ENCODE peak calls at places on chromosomes 3 and 15, in five cellular contexts. Q, X, Z, U and R are unnamed samples.

GRCh38 chr15:58934521-58934920 is 1.0 kb upstream of the SLTM start:
- DNase-seq in Q (no peak), X (no peak), Z (no peak), U (no peak), R (no peak)

GRCh38 chr15:80234883-80235282 is 17.1 kb downstream of the CTXND1 start:
- DNase-seq in Q (peak), X (no peak), Z (peak), U (peak), R (no peak)

GRCh38 chr3:117763561-117763960 is 1054.0 kb downstream of the TUSC7 start:
- DNase-seq in Q (no peak), X (no peak), Z (no peak), U (no peak), R (no peak)

GRCh38 chr15:72319360-72319984 is 485 bp downstream of the CELF6 start:
- DNase-seq in Q (peak), X (no peak), Z (peak), U (peak), R (no peak)

GRCh38 chr3:188775412-188775811 is 396.4 kb upstream of the TPRG1 start:
- DNase-seq in Q (no peak), X (no peak), Z (peak), U (peak), R (no peak)

GRCh38 chr3:183224581-183224980 is 28.5 kb upstream of the B3GNT5 start:
- DNase-seq in Q (no peak), X (no peak), Z (no peak), U (no peak), R (no peak)

GRCh38 chr3:52221141-52221562 is 4.3 kb downstream of the TLR9 start:
- DNase-seq in Q (no peak), X (no peak), Z (no peak), U (no peak), R (no peak)

GRCh38 chr3:183116051-183116614 is 16.8 kb upstream of the MCCC1 start:
- DNase-seq in Q (peak), X (no peak), Z (peak), U (peak), R (no peak)

GRCh38 chr3:182735672-182736071 is 57.6 kb upstream of the ATP11B start:
- DNase-seq in Q (no peak), X (no peak), Z (no peak), U (no peak), R (no peak)

GRCh38 chr3:9129366-9129765 is 120.1 kb downstream of the SRGAP3 start:
- DNase-seq in Q (no peak), X (no peak), Z (no peak), U (no peak), R (no peak)

GRCh38 chr3:177237206-177237605 is 39.9 kb upstream of the TBL1XR1 start:
- DNase-seq in Q (peak), X (no peak), Z (no peak), U (no peak), R (no peak)

GRCh38 chr15:92638291-92638708 is 17.3 kb downstream of the FAM174B start:
- DNase-seq in Q (no peak), X (no peak), Z (peak), U (peak), R (no peak)

GRCh38 chr15:43794269-43795037 is 2.3 kb downstream of the SERF2 start:
- DNase-seq in Q (no peak), X (no peak), Z (no peak), U (peak), R (no peak)

GRCh38 chr3:26653811-26654379 is 31.3 kb downstream of the LRRC3B start:
- DNase-seq in Q (no peak), X (no peak), Z (no peak), U (no peak), R (no peak)

GRCh38 chr3:187985636-187986035 is 168.3 kb upstream of the LPP start:
- DNase-seq in Q (no peak), X (no peak), Z (no peak), U (no peak), R (no peak)

GRCh38 chr15:79057050-79057449 is 33.5 kb downstream of the RASGRF1 start:
- DNase-seq in Q (no peak), X (no peak), Z (no peak), U (no peak), R (no peak)

GRCh38 chr3:185865277-185865676 is 40.4 kb upstream of the IGF2BP2 start:
- DNase-seq in Q (no peak), X (no peak), Z (no peak), U (no peak), R (no peak)

GRCh38 chr3:71133874-71134273 is 449.7 kb downstream of the FOXP1 start:
- DNase-seq in Q (no peak), X (no peak), Z (no peak), U (no peak), R (no peak)

GRCh38 chr3:853489-853888 is 239.3 kb upstream of the CNTN6 start:
- DNase-seq in Q (no peak), X (no peak), Z (no peak), U (no peak), R (no peak)

GRCh38 chr3:113245775-113246174 is 34.4 kb downstream of the BOC start:
- DNase-seq in Q (no peak), X (peak), Z (no peak), U (no peak), R (no peak)

GRCh38 chr15:73326157-73326556 is 42.6 kb downstream of the HCN4 start:
- DNase-seq in Q (no peak), X (no peak), Z (no peak), U (no peak), R (no peak)

GRCh38 chr15:73323374-73323955 is 45.3 kb downstream of the HCN4 start:
- DNase-seq in Q (no peak), X (no peak), Z (no peak), U (no peak), R (no peak)

GRCh38 chr15:73323956-73324355 is 44.8 kb downstream of the HCN4 start:
- DNase-seq in Q (no peak), X (no peak), Z (no peak), U (no peak), R (no peak)

GRCh38 chr15:73324496-73325170 is 44.1 kb downstream of the HCN4 start:
- DNase-seq in Q (no peak), X (no peak), Z (no peak), U (no peak), R (no peak)

DNA sequence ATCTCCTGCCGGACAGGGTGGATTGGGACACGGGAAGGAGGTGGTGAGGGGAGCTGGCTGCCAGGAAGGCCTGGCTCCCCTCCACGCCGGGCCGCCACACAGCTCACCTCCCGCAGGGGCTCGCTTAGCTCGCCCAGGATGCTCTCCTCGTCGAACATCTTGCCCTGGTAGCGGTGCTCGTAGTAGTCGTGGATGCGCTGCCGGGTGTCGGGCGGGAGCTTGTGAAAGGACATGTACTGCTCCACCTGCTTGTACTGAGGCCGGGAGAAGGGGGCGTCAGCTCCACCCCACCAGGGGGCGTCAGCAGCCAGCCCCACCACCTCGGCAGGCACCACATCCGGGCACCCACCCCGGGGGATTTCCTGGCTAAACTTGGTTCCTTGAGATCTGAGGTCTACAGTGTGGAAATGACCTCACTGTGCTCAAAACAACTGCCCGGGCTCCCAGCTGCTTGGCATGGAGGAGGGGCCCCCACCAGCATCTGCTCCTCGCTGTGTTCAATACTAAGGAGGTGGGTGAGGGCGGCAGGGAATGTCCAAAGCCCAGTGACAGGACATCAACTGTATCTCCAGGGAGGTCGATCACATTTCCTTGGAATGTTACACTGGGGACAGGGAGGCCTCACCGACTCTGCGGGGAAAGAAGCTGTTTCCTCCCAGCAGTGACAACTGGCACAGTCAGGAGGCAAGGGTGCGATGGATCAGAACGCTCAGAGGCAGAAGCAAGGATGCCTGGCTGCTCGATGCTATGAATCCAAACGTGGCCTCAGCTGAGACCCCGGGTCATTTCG is 43.4 kb downstream of the HCN4 start:
- DNase-seq in Q (no peak), X (no peak), Z (no peak), U (no peak), R (no peak)
- TF ChIP-seq CTCF in Q (no peak), X (no peak), Z (no peak), U (no peak), R (no peak)

GRCh38 chr3:175247629-175248028 is 388.5 kb downstream of the NAALADL2 start:
- DNase-seq in Q (no peak), X (no peak), Z (no peak), U (no peak), R (no peak)
- TF ChIP-seq POLR2A in Q (no peak), X (no peak), Z (no peak), U (no peak), R (no peak)

DNA sequence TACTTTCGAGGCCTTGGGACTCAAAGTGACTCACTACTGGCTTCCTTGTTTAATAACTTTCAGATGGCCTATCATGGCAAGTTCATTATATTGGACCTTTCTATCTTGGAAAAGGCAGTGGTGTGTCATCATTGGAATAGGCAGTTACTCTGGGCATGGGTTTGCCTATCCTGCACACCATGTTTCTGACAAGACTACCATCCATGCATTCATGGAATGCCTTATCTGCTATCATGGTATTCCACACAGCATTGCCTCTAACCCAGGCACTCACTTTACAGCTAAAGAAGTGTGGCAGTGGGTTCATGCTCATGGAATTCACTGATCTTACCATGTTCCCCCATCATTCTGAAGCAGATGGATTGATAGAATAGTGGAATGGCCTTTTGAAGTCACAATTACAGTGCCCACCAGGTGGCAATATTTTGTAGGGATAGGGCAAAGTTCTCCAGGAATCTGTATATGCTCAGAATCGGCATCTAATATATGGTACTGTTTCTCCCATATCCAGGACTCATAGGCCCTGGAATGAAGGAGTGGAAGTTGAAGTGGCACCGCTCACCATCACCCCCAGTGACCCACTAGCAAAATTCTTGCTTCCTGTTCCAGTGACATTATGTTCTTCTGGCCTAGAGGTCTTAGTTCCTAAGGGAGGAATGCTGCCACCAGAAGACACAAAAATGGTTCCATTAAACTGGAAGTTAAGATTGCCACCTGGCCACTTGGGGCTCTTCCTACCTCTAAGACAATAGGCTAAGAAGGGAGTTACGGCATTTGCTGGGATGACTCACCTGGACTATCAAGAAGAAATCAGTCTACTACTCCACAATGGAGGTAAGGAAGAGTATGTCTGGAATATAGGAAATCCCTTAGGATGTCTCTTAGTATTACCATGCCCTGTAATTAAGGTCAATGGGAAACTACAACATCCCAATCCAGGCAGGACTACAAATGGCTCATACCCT is 1161.4 kb downstream of the SI start:
- DNase-seq in Q (no peak), X (no peak), Z (no peak), U (peak), R (no peak)
- TF ChIP-seq CTCF in Q (no peak), X (no peak), Z (no peak), U (peak), R (no peak)

GRCh38 chr3:10367466-10367865 is 46.6 kb upstream of the SEC13 start:
- DNase-seq in Q (no peak), X (no peak), Z (no peak), U (no peak), R (no peak)
- TF ChIP-seq POLR2A in Q (no peak), X (no peak), Z (no peak), U (no peak), R (no peak)

GRCh38 chr3:94114667-94115066 is 51.8 kb downstream of the NSUN3 start:
- DNase-seq in Q (no peak), X (no peak), Z (no peak), U (no peak), R (no peak)

GRCh38 chr3:94118390-94118789 is 55.5 kb downstream of the NSUN3 start:
- DNase-seq in Q (no peak), X (no peak), Z (no peak), U (no peak), R (no peak)

GRCh38 chr3:94117729-94118128 is 54.9 kb downstream of the NSUN3 start:
- DNase-seq in Q (no peak), X (no peak), Z (no peak), U (no peak), R (no peak)

GRCh38 chr3:94110854-94111253 is 48.0 kb downstream of the NSUN3 start:
- DNase-seq in Q (no peak), X (no peak), Z (no peak), U (no peak), R (no peak)

GRCh38 chr3:94115482-94115881 is 52.6 kb downstream of the NSUN3 start:
- DNase-seq in Q (no peak), X (no peak), Z (no peak), U (no peak), R (no peak)
- TF ChIP-seq CTCF in Q (no peak), X (no peak), Z (no peak), U (peak), R (peak)

DNA sequence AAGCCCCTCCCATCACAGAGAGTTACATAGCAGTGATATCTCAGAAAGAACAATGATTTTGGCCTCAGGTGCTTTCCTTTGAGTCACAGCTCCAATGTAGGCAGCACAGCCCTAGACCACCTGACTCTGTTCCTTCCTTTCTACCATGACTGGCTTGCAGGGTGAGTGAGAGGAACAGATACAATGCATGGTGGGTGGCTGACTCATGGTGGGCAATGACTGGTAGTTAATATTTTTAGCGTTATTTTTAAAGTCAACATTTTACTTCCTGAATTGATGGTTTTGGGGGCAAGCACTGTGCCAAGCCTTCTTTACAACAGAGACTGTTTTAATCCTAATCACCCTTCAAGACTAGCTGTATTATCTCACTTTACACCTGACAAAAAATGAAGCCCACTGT is 32.8 kb upstream of the ST3GAL6 start:
- DNase-seq in Q (no peak), X (no peak), Z (no peak), U (no peak), R (no peak)
- TF ChIP-seq POLR2A in Q (no peak), X (no peak), Z (no peak), U (no peak), R (no peak)

DNA sequence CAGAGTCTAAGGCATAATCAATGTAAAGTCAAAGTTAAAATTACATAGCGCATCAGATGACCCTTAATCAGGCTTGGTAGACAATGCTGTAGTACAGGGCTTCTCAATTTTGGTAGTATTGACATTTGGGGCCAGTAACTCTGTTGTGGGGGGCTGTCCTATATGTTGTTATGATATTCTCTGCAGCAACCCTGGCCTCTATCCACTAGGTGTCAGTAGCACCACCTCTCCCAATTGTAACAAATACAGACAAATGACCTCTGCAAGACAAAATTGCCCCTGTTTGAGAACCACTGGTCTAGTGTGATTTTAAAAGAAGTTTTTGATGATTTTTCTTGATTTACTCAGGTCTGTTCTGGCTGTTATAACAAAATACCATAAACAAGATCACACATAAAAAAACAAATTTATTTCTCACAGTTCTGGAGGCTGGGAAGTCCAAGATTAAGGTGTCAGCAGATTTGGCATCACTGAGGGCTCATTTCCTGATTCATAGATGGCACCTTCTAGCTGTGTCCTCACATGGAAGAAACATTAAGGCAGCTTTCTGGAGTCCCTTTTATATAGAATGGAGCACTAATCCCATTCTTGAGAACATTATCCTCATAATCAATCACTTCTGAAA is 37.6 kb upstream of the SLC9A9 start:
- DNase-seq in Q (no peak), X (no peak), Z (no peak), U (peak), R (no peak)
- TF ChIP-seq CTCF in Q (peak), X (peak), Z (peak), U (peak), R (peak)

DNA sequence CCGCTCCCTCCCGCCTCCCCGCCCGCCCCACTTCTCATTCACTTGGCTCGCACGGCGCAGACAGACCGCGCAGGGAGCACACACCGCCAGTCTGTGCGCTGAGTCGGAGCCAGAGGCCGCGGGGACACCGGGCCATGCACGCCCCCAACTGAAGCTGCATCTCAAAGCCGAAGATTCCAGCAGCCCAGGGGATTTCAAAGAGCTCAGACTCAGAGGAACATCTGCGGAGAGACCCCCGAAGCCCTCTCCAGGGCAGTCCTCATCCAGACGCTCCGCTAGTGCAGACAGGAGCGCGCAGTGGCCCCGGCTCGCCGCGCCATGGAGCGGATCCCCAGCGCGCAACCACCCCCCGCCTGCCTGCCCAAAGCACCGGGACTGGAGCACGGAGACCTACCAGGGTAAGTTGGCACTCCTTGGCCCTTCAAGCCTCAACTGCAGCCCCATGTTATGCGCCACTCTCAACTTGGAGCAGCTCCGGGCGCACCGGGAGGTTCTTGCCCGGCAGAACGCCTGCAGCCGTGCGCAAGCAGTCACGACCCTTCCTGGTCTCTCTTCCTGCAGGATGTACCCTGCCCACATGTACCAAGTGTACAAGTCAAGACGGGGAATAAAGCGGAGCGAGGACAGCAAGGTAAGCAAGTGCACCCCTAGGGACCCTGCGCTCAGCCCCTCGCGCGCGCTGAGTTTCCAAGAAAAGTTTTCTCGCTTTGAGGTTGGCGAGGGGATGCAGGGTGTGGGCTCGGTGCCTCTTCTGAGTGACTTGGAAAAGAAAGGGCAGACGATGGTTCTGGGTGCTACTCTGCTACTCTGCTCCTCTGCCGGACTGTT is at the start of gene BHLHE40:
- DNase-seq in Q (peak), X (no peak), Z (no peak), U (no peak), R (peak)
- TF ChIP-seq POLR2A in Q (peak), X (no peak), Z (peak), U (peak), R (peak)

GRCh38 chr3:25576836-25577454 is 87.8 kb downstream of the TOP2B start:
- DNase-seq in Q (no peak), X (no peak), Z (no peak), U (no peak), R (no peak)
- TF ChIP-seq CTCF in Q (no peak), X (no peak), Z (no peak), U (no peak), R (no peak)

DNA sequence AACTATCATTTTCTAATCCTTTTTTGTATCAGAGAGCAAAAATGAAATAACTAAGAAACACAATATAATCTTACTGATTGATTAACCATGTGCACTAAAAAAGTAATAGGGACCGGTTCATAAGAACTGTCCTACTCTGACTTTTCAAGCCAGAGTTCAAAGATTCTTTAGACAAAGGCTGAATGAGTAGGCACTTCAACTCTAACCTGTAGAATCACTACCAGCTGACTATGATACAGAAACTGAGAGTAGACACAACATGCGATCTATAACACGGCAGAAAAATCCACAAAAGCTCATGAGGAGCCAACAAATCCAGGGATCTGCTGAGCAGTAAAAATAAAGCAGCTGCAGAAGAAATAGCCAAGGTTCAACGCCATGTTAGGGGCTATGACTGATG is 8.9 kb downstream of the COPB2 start:
- DNase-seq in Q (no peak), X (no peak), Z (no peak), U (no peak), R (no peak)
- TF ChIP-seq POLR2A in Q (no peak), X (no peak), Z (no peak), U (no peak), R (no peak)